ENCODE peak calls at places on chromosomes 11 and 22, in four cellular contexts. One of them, this sample, is unnamed. For H3K27me3, the result is how much of the 10 kb centered on the place peaks cover.

GRCh38 chr22:48857202-48857805 is 970.4 kb downstream of the BRD1 start:
- DNase-seq in mesendoderm: no peak
- DNase-seq in CD8-positive, alpha-beta T cell: no peak
- DNase-seq in tibial nerve: no peak
- DNase-seq in this sample: no peak

GRCh38 chr11:2697871-2698270 is 1.9 kb downstream of the KCNQ1OT1 start:
- DNase-seq in CD8-positive, alpha-beta T cell: no peak
- DNase-seq in mesendoderm: no peak
- DNase-seq in tibial nerve: no peak
- DNase-seq in this sample: no peak

GRCh38 chr11:94968334-94968958 is 4.9 kb downstream of the CWC15 start:
- DNase-seq in tibial nerve: no peak
- DNase-seq in mesendoderm: peak
- DNase-seq in CD8-positive, alpha-beta T cell: no peak
- DNase-seq in this sample: no peak

GRCh38 chr11:116258821-116259220 is 514.0 kb downstream of the BUD13 start:
- DNase-seq in CD8-positive, alpha-beta T cell: no peak
- DNase-seq in mesendoderm: no peak
- DNase-seq in tibial nerve: no peak
- DNase-seq in this sample: no peak

GRCh38 chr11:369336-370018 is at the start of gene B4GALNT4:
- DNase-seq in CD8-positive, alpha-beta T cell: no peak
- DNase-seq in tibial nerve: no peak
- DNase-seq in mesendoderm: no peak
- DNase-seq in this sample: peak

GRCh38 chr11:133134561-133135173 is 397.6 kb downstream of the OPCML start:
- DNase-seq in tibial nerve: peak
- DNase-seq in CD8-positive, alpha-beta T cell: no peak
- DNase-seq in mesendoderm: peak
- DNase-seq in this sample: peak

GRCh38 chr11:35058318-35058717 is 80.7 kb upstream of the CD44 start:
- DNase-seq in mesendoderm: peak
- DNase-seq in CD8-positive, alpha-beta T cell: no peak
- DNase-seq in tibial nerve: no peak
- DNase-seq in this sample: no peak

GRCh38 chr11:67029146-67029545 is 6.2 kb downstream of the SYT12 start:
- DNase-seq in CD8-positive, alpha-beta T cell: no peak
- DNase-seq in tibial nerve: no peak
- DNase-seq in mesendoderm: no peak
- DNase-seq in this sample: no peak

GRCh38 chr11:86511086-86511551 is 136.4 kb downstream of the CCDC81 start:
- DNase-seq in mesendoderm: no peak
- DNase-seq in tibial nerve: no peak
- DNase-seq in CD8-positive, alpha-beta T cell: no peak
- DNase-seq in this sample: no peak

GRCh38 chr11:9717719-9718118 is 53.8 kb downstream of the SWAP70 start:
- DNase-seq in tibial nerve: no peak
- DNase-seq in CD8-positive, alpha-beta T cell: no peak
- DNase-seq in mesendoderm: peak
- DNase-seq in this sample: no peak

GRCh38 chr11:129298990-129299389 is 76.7 kb upstream of the BARX2 start:
- DNase-seq in tibial nerve: no peak
- DNase-seq in CD8-positive, alpha-beta T cell: no peak
- DNase-seq in mesendoderm: no peak
- DNase-seq in this sample: no peak

GRCh38 chr11:77525455-77526091 is 51.7 kb upstream of the PAK1 start:
- DNase-seq in mesendoderm: no peak
- DNase-seq in CD8-positive, alpha-beta T cell: no peak
- DNase-seq in tibial nerve: no peak
- DNase-seq in this sample: no peak

GRCh38 chr11:115334932-115335788 is 169.1 kb downstream of the CADM1 start:
- DNase-seq in mesendoderm: peak
- DNase-seq in tibial nerve: no peak
- DNase-seq in CD8-positive, alpha-beta T cell: no peak
- DNase-seq in this sample: no peak

GRCh38 chr11:115148691-115149090 is 355.5 kb downstream of the CADM1 start:
- DNase-seq in tibial nerve: no peak
- DNase-seq in CD8-positive, alpha-beta T cell: no peak
- DNase-seq in mesendoderm: no peak
- DNase-seq in this sample: no peak

GRCh38 chr11:121800704-121801516 is 315.1 kb downstream of the BLID start:
- DNase-seq in tibial nerve: peak
- DNase-seq in mesendoderm: peak
- DNase-seq in CD8-positive, alpha-beta T cell: no peak
- DNase-seq in this sample: no peak

GRCh38 chr22:46131151-46131587 is 19.2 kb upstream of the PPARA start:
- DNase-seq in mesendoderm: peak
- DNase-seq in CD8-positive, alpha-beta T cell: no peak
- DNase-seq in tibial nerve: no peak
- DNase-seq in this sample: no peak

GRCh38 chr11:11552688-11553087 is 69.1 kb downstream of the GALNT18 start:
- DNase-seq in CD8-positive, alpha-beta T cell: no peak
- DNase-seq in tibial nerve: no peak
- DNase-seq in mesendoderm: peak
- DNase-seq in this sample: no peak

GRCh38 chr11:122604626-122605025 is 50.9 kb upstream of the UBASH3B start:
- DNase-seq in CD8-positive, alpha-beta T cell: no peak
- DNase-seq in tibial nerve: no peak
- DNase-seq in mesendoderm: no peak
- DNase-seq in this sample: no peak

GRCh38 chr22:25551396-25551795 is 13.1 kb upstream of the GRK3 start:
- DNase-seq in CD8-positive, alpha-beta T cell: no peak
- DNase-seq in tibial nerve: no peak
- DNase-seq in mesendoderm: no peak
- DNase-seq in this sample: no peak

GRCh38 chr11:68297052-68297378 is 15.4 kb upstream of the LRP5 start:
- DNase-seq in tibial nerve: no peak
- DNase-seq in mesendoderm: no peak
- DNase-seq in CD8-positive, alpha-beta T cell: no peak
- DNase-seq in this sample: no peak

GRCh38 chr11:46889689-46890475 is 28.5 kb downstream of the LRP4 start:
- DNase-seq in tibial nerve: peak
- DNase-seq in CD8-positive, alpha-beta T cell: peak
- DNase-seq in mesendoderm: peak
- DNase-seq in this sample: no peak

GRCh38 chr11:64095286-64095825 is 59.6 kb downstream of the FLRT1 start:
- DNase-seq in CD8-positive, alpha-beta T cell: no peak
- DNase-seq in mesendoderm: no peak
- DNase-seq in tibial nerve: no peak
- DNase-seq in this sample: no peak

GRCh38 chr11:119687220-119688046 is 41.6 kb downstream of the NECTIN1 start:
- DNase-seq in mesendoderm: no peak
- DNase-seq in CD8-positive, alpha-beta T cell: no peak
- DNase-seq in tibial nerve: no peak
- DNase-seq in this sample: no peak

GRCh38 chr22:17198188-17199130 is 20.8 kb downstream of the ADA2 start:
- DNase-seq in CD8-positive, alpha-beta T cell: no peak
- DNase-seq in mesendoderm: peak
- DNase-seq in tibial nerve: no peak
- DNase-seq in this sample: no peak

GRCh38 chr11:42890773-42891172 is 421.0 kb upstream of the API5 start:
- DNase-seq in tibial nerve: no peak
- DNase-seq in mesendoderm: no peak
- DNase-seq in CD8-positive, alpha-beta T cell: no peak
- DNase-seq in this sample: no peak

GRCh38 chr11:31796523-31797226 is 14.4 kb downstream of the PAX6 start:
- DNase-seq in CD8-positive, alpha-beta T cell: no peak
- DNase-seq in tibial nerve: no peak
- DNase-seq in mesendoderm: no peak
- DNase-seq in this sample: no peak

GRCh38 chr11:86416494-86416893 is 41.8 kb downstream of the CCDC81 start:
- DNase-seq in mesendoderm: no peak
- DNase-seq in CD8-positive, alpha-beta T cell: no peak
- DNase-seq in tibial nerve: no peak
- DNase-seq in this sample: no peak

GRCh38 chr11:102806296-102806695 is 8.3 kb upstream of the MMP1 start:
- DNase-seq in mesendoderm: peak
- DNase-seq in tibial nerve: no peak
- DNase-seq in CD8-positive, alpha-beta T cell: no peak
- DNase-seq in this sample: no peak

GRCh38 chr11:10858505-10859360 is 880 bp upstream of the ZBED5 start:
- DNase-seq in mesendoderm: peak
- DNase-seq in tibial nerve: peak
- DNase-seq in CD8-positive, alpha-beta T cell: peak
- DNase-seq in this sample: peak

DNA sequence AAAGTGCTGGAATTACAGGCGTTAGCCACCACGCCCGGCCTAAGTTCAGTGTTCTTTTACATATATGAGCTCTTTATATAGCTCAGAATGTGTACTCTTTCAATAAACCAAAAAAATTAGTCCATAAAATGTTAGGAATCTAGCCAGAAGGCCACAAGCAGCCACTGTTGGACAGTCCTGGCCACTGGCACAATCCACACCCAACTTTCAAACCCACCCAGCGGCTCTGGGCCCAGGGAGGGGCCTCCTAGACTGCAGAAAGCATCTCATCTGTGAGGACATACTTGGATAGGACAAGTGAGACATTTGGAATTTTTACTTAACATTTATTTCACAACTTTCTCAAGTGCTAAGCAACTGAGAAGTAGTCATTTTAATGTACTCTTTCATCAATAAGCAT is 6.4 kb downstream of the PACSIN2 start:
- DNase-seq in tibial nerve: no peak
- DNase-seq in mesendoderm: no peak
- DNase-seq in CD8-positive, alpha-beta T cell: no peak
- DNase-seq in this sample: no peak
- H3K27ac ChIP-seq in tibial nerve: no peak
- H3K27ac ChIP-seq in mesendoderm: no peak
- H3K27ac ChIP-seq in CD8-positive, alpha-beta T cell: no peak
- H3K27ac ChIP-seq in this sample: no peak

GRCh38 chr11:124863137-124863825 is 2.0 kb upstream of the ROBO3 start:
- DNase-seq in tibial nerve: peak
- DNase-seq in mesendoderm: peak
- DNase-seq in CD8-positive, alpha-beta T cell: peak
- DNase-seq in this sample: peak
- H3K27me3 ChIP-seq in tibial nerve: half or more
- H3K27me3 ChIP-seq in mesendoderm: half or more
- H3K27me3 ChIP-seq in CD8-positive, alpha-beta T cell: under half
- H3K27me3 ChIP-seq in this sample: under half

DNA sequence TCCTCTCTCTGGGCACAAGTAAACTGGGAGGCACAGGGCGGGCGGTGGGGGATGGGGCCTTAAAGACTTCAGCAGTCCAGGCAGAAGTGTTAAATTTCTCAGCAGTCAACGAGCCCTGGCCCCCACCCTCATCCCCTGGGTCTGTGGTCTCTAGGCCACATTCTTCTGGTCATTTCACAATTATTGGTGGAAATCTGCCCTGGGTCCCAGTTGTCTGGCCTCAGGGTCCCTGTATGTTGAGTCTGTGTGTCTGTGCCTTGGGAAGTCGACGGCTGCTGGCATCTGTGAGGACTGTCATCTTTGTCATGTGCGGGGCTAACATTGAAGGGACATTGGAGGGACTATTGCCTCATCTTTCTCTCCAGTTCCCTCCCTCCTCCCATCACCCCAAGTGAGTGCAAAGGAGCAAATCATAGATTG is 1.7 kb downstream of the TSPAN18 start:
- DNase-seq in mesendoderm: peak
- DNase-seq in CD8-positive, alpha-beta T cell: no peak
- DNase-seq in tibial nerve: no peak
- DNase-seq in this sample: no peak
- H3K27ac ChIP-seq in mesendoderm: no peak
- H3K27ac ChIP-seq in CD8-positive, alpha-beta T cell: no peak
- H3K27ac ChIP-seq in tibial nerve: no peak
- H3K27ac ChIP-seq in this sample: no peak

GRCh38 chr22:36727927-36728488 is 24.5 kb upstream of the CACNG2 start:
- DNase-seq in tibial nerve: no peak
- DNase-seq in CD8-positive, alpha-beta T cell: peak
- DNase-seq in mesendoderm: no peak
- DNase-seq in this sample: no peak

GRCh38 chr22:36724836-36725235 is 21.3 kb upstream of the CACNG2 start:
- DNase-seq in mesendoderm: no peak
- DNase-seq in CD8-positive, alpha-beta T cell: no peak
- DNase-seq in tibial nerve: no peak
- DNase-seq in this sample: no peak

GRCh38 chr22:36725366-36726006 is 21.9 kb upstream of the CACNG2 start:
- DNase-seq in mesendoderm: no peak
- DNase-seq in CD8-positive, alpha-beta T cell: no peak
- DNase-seq in tibial nerve: no peak
- DNase-seq in this sample: no peak

GRCh38 chr22:36727110-36727509 is 23.6 kb upstream of the CACNG2 start:
- DNase-seq in mesendoderm: no peak
- DNase-seq in tibial nerve: no peak
- DNase-seq in CD8-positive, alpha-beta T cell: peak
- DNase-seq in this sample: no peak

GRCh38 chr22:36726007-36726380 is 22.4 kb upstream of the CACNG2 start:
- DNase-seq in tibial nerve: no peak
- DNase-seq in mesendoderm: no peak
- DNase-seq in CD8-positive, alpha-beta T cell: no peak
- DNase-seq in this sample: no peak
- H3K27me3 ChIP-seq in tibial nerve: under half
- H3K27me3 ChIP-seq in mesendoderm: under half
- H3K27me3 ChIP-seq in CD8-positive, alpha-beta T cell: under half
- H3K27me3 ChIP-seq in this sample: under half

GRCh38 chr11:69400140-69400539 is 81.3 kb upstream of the LINC01488 start:
- DNase-seq in CD8-positive, alpha-beta T cell: no peak
- DNase-seq in mesendoderm: no peak
- DNase-seq in tibial nerve: no peak
- DNase-seq in this sample: no peak

GRCh38 chr11:69402251-69402892 is 79.1 kb upstream of the LINC01488 start:
- DNase-seq in tibial nerve: no peak
- DNase-seq in mesendoderm: peak
- DNase-seq in CD8-positive, alpha-beta T cell: no peak
- DNase-seq in this sample: peak

GRCh38 chr11:69403556-69404215 is 77.8 kb upstream of the LINC01488 start:
- DNase-seq in CD8-positive, alpha-beta T cell: no peak
- DNase-seq in mesendoderm: no peak
- DNase-seq in tibial nerve: no peak
- DNase-seq in this sample: peak

GRCh38 chr11:69400769-69401590 is 80.5 kb upstream of the LINC01488 start:
- DNase-seq in mesendoderm: no peak
- DNase-seq in tibial nerve: no peak
- DNase-seq in CD8-positive, alpha-beta T cell: no peak
- DNase-seq in this sample: no peak

GRCh38 chr11:69401715-69402114 is 79.7 kb upstream of the LINC01488 start:
- DNase-seq in tibial nerve: no peak
- DNase-seq in mesendoderm: no peak
- DNase-seq in CD8-positive, alpha-beta T cell: no peak
- DNase-seq in this sample: no peak
- H3K27ac ChIP-seq in tibial nerve: no peak
- H3K27ac ChIP-seq in mesendoderm: no peak
- H3K27ac ChIP-seq in CD8-positive, alpha-beta T cell: no peak
- H3K27ac ChIP-seq in this sample: no peak